ENCODE peak calls at places on chromosomes 1 and 21, in nine cellular contexts. U is heart left ventricle; O is pulmonary artery endothelial cell; J is CD4-positive, CD25-positive, alpha-beta regulatory T cell; K is NCI-H748 treated with DMSO at 0.1 percent for 48 hours; P is stimulated activated CD4-positive, alpha-beta T cell treated with anti-CD3 and anti-CD28 coated beads, Interleukin-4, amount 100 ng/mL, for 24 hours; Z is posterior cingulate gyrus; E is stimulated activated naive B cell treated with anti-CD40 and anti-IgM and Interleukin-4, amounts not matched to agents 10 μg/mL and 1 μg/mL and 100 μg/mL, for 72 hours; G is HT-29. Q is an unnamed sample.

GRCh38 chr1:6783956-6784559 is 1.2 kb upstream of the CAMTA1 start:
- DNase-seq in K (peak; percentile 24), G (no peak), Z (no peak), E (no peak), J (no peak), O (no peak), P (no peak), U (no peak), Q (no peak)

GRCh38 chr1:11041048-11041447 is 6.0 kb downstream of the MASP2 start:
- DNase-seq in O (no peak), Z (no peak), J (no peak), G (no peak), P (no peak), K (no peak), E (no peak), U (no peak), Q (no peak)

GRCh38 chr1:109873278-109874175 is 37.1 kb upstream of the CSF1 start:
- DNase-seq in Z (no peak), G (no peak), U (no peak), P (no peak), O (no peak), K (no peak), J (no peak), E (no peak), Q (no peak)

GRCh38 chr1:29121516-29121937 is 2.2 kb downstream of the TMEM200B start:
- DNase-seq in K (no peak), E (no peak), O (no peak), Z (no peak), P (no peak), U (no peak), G (no peak), J (no peak), Q (no peak)

GRCh38 chr1:95916616-95917015 is 682.6 kb downstream of the RWDD3 start:
- DNase-seq in U (no peak), P (no peak), E (no peak), J (no peak), K (peak; percentile 8), Z (no peak), G (no peak), O (no peak), Q (no peak)

GRCh38 chr21:40331182-40331581 is 463.9 kb downstream of the PCP4 start:
- DNase-seq in J (no peak), G (no peak), O (no peak), U (no peak), E (no peak), Z (no peak), K (no peak), P (no peak), Q (no peak)

GRCh38 chr1:6500446-6501406 is 9.3 kb upstream of the PLEKHG5 start:
- DNase-seq in P (no peak), O (no peak), U (no peak), J (no peak), E (no peak), Z (no peak), G (no peak), K (no peak), Q (no peak)

GRCh38 chr1:91015794-91016550 is 5.9 kb downstream of the ZNF644 start:
- DNase-seq in Z (no peak), E (no peak), O (no peak), U (no peak), J (no peak), G (peak; percentile 58), P (no peak), K (peak; percentile 18), Q (peak; percentile 8)

GRCh38 chr1:113792986-113793385 is 19.3 kb downstream of the RSBN1 start:
- DNase-seq in U (no peak), J (no peak), O (no peak), Z (no peak), E (no peak), P (no peak), K (no peak), G (no peak), Q (no peak)

GRCh38 chr1:228434674-228435073 is 18.0 kb upstream of the TRIM17 start:
- DNase-seq in E (no peak), J (no peak), O (no peak), U (no peak), G (no peak), P (no peak), Z (no peak), K (no peak), Q (no peak)

GRCh38 chr1:183543619-183544204 is 46.5 kb downstream of the NCF2 start:
- DNase-seq in J (peak; percentile 43), K (no peak), E (no peak), Z (no peak), O (peak; percentile 39), G (peak; percentile 72), U (no peak), P (no peak), Q (peak; percentile 63)

GRCh38 chr1:110452330-110452729 is 1.4 kb downstream of the PROK1 start:
- DNase-seq in J (no peak), O (no peak), E (no peak), P (no peak), Z (no peak), K (no peak), U (no peak), G (no peak), Q (no peak)

GRCh38 chr1:21944261-21945074 is 7.4 kb upstream of the HSPG2 start:
- DNase-seq in J (no peak), E (no peak), P (no peak), K (no peak), U (no peak), O (no peak), G (no peak), Z (no peak), Q (no peak)

GRCh38 chr1:58837886-58838285 is 54.0 kb upstream of the JUN start:
- DNase-seq in Z (no peak), O (no peak), K (no peak), U (no peak), J (no peak), G (no peak), E (no peak), P (no peak), Q (no peak)

GRCh38 chr21:25501996-25502665 is 105.2 kb downstream of the MRPL39 start:
- DNase-seq in O (no peak), P (peak; percentile 77), U (no peak), Z (no peak), J (no peak), E (peak; percentile 59), G (no peak), K (no peak), Q (no peak)

GRCh38 chr1:27536004-27536757 is 46.2 kb upstream of the WASF2 start:
- DNase-seq in J (no peak), U (no peak), Z (no peak), P (no peak), K (no peak), G (no peak), E (no peak), O (no peak), Q (no peak)

Q was measured in small intestine.